ENCODE peak calls at places on chromosomes 7 and 10, in eight cellular contexts. U, X, K, E, Y, V, W and S are unnamed samples.

GRCh38 chr7:44236333-44236728 is 35.6 kb downstream of the YKT6 start:
- DNase-seq in U (no peak), X (no peak), K (no peak), E (no peak), Y (no peak), V (no peak), W (no peak), S (no peak)

GRCh38 chr10:21372651-21373410 is 152.7 kb downstream of the SKIDA1 start:
- DNase-seq in U (peak; percentile 58), X (no peak), K (peak; percentile 54), E (peak; percentile 92), Y (peak; percentile 39), V (no peak), W (no peak), S (no peak)

GRCh38 chr7:46468753-46469356 is 547.8 kb upstream of the IGFBP3 start:
- DNase-seq in U (no peak), X (no peak), K (no peak), E (peak; percentile 35), Y (no peak), V (no peak), W (no peak), S (no peak)

GRCh38 chr10:133010095-133010837 is 67.9 kb upstream of the CFAP46 start:
- DNase-seq in U (no peak), X (peak; percentile 24), K (no peak), E (no peak), Y (no peak), V (no peak), W (no peak), S (no peak)

GRCh38 chr7:119935418-119936025 is 337.5 kb upstream of the KCND2 start:
- DNase-seq in U (no peak), X (no peak), K (no peak), E (peak; percentile 62), Y (no peak), V (no peak), W (no peak), S (no peak)

GRCh38 chr7:110317699-110318265 is 773.1 kb upstream of the LRRN3 start:
- DNase-seq in U (no peak), X (no peak), K (no peak), E (peak; percentile 82), Y (no peak), V (no peak), W (no peak), S (no peak)

GRCh38 chr10:6136215-6137201 is 47.7 kb downstream of the RBM17 start:
- DNase-seq in U (no peak), X (no peak), K (no peak), E (peak; percentile 86), Y (no peak), V (no peak), W (no peak), S (no peak)

GRCh38 chr10:122362621-122363020 is 11.9 kb upstream of the PLEKHA1 start:
- DNase-seq in U (no peak), X (no peak), K (no peak), E (no peak), Y (no peak), V (no peak), W (no peak), S (no peak)

GRCh38 chr7:44276571-44277101 is 48.8 kb downstream of the CAMK2B start:
- DNase-seq in U (no peak), X (peak; percentile 8), K (no peak), E (no peak), Y (no peak), V (no peak), W (no peak), S (no peak)

GRCh38 chr10:129741978-129742741 is 221.9 kb downstream of the EBF3 start:
- DNase-seq in U (no peak), X (no peak), K (no peak), E (no peak), Y (no peak), V (no peak), W (no peak), S (peak; percentile 37)

GRCh38 chr7:1434165-1434718 is 25.0 kb downstream of the MICALL2 start:
- DNase-seq in U (no peak), X (no peak), K (no peak), E (no peak), Y (no peak), V (no peak), W (no peak), S (no peak)

GRCh38 chr7:99036531-99037175 is 107.3 kb downstream of the SMURF1 start:
- DNase-seq in U (no peak), X (no peak), K (no peak), E (peak; percentile 65), Y (no peak), V (no peak), W (peak; percentile 41), S (no peak)

GRCh38 chr7:42694894-42695553 is 216.8 kb downstream of the C7orf25 start:
- DNase-seq in U (no peak), X (no peak), K (no peak), E (no peak), Y (peak; percentile 48), V (no peak), W (no peak), S (no peak)

GRCh38 chr7:26420600-26420999 is 128.9 kb downstream of the SNX10 start:
- DNase-seq in U (no peak), X (no peak), K (no peak), E (no peak), Y (no peak), V (no peak), W (no peak), S (no peak)

GRCh38 chr7:85287126-85287825 is 100.4 kb upstream of the SEMA3D start:
- DNase-seq in U (no peak), X (no peak), K (no peak), E (peak; percentile 56), Y (no peak), V (no peak), W (no peak), S (no peak)

GRCh38 chr10:5666324-5667220 is at the start of gene ASB13:
- DNase-seq in U (peak; percentile 80), X (peak; percentile 85), K (peak; percentile 52), E (peak; percentile 20), Y (peak; percentile 52), V (peak; percentile 17), W (no peak), S (peak; percentile 81)

GRCh38 chr10:99784731-99785441 is 2.4 kb downstream of the ABCC2 start:
- DNase-seq in U (no peak), X (no peak), K (no peak), E (peak; percentile 36), Y (no peak), V (no peak), W (no peak), S (no peak)

GRCh38 chr10:99784025-99784730 is 1.7 kb downstream of the ABCC2 start:
- DNase-seq in U (no peak), X (no peak), K (no peak), E (peak; percentile 90), Y (no peak), V (no peak), W (no peak), S (no peak)

GRCh38 chr10:99785646-99786045 is 3.2 kb downstream of the ABCC2 start:
- DNase-seq in U (no peak), X (no peak), K (no peak), E (no peak), Y (no peak), V (no peak), W (peak; percentile 3), S (no peak)

GRCh38 chr10:99781734-99782429 is 558 bp upstream of the ABCC2 start:
- DNase-seq in U (no peak), X (no peak), K (no peak), E (no peak), Y (no peak), V (no peak), W (no peak), S (no peak)

GRCh38 chr10:99782447-99783286 is at the start of gene ABCC2:
- DNase-seq in U (no peak), X (no peak), K (no peak), E (no peak), Y (no peak), V (no peak), W (no peak), S (no peak)
- H3K4me1 ChIP-seq in U (peaks cover 21% of the 10 kb centered on the region), X (no peaks in the 10 kb centered on the region), K (no peaks in the 10 kb centered on the region), E (peaks cover 18% of the 10 kb centered on the region), Y (no peaks in the 10 kb centered on the region), V (peaks cover 11% of the 10 kb centered on the region), W (peaks cover 12% of the 10 kb centered on the region), S (no peaks in the 10 kb centered on the region)

DNA sequence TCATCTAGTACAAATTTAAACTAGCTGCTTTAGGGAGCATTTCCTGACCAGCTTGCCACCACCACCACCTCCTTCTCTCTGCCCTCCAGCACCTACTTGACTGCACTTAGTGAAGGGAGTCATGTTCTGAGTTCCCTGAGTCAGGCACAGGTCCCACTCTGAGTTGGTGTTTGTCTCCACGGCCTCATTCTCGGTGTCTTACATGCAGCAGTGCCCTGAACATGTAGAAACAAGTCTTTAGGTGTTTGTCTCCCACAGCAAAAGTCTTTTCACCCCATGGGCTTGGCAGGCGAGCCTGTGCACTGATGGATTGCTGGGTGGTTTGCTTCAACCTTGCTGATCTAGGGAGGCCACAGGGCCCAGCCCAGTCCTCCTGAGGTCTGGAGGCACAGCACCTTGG is 16.9 kb downstream of the TSPAN14 start:
- DNase-seq in U (no peak), X (no peak), K (no peak), E (no peak), Y (peak; percentile 65), V (no peak), W (no peak), S (no peak)
- TF ChIP-seq POLR2A in U (no peak), X (no peak), K (no peak), E (no peak), Y (no peak), V (no peak), W (no peak), S (no peak)

DNA sequence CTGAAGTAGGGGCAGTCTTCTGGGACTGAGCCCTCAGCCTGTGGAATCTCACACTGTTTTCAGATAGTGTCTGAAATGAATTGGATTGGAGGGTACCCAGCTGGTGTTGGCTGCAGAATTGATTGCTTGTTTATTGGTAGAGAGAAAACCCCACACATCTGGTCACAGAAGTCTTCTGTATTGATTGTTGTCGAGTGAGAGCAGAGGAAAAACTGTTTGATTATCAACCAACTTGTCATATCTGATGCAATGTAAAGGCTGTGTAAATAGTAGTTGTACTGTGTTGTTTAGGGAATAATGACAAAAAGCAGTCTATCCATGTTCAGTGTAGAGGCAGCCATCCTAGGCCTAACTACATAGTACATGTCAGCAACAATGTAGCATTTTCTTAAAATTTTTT is 4.9 kb downstream of the CRCP start:
- DNase-seq in U (no peak), X (no peak), K (no peak), E (no peak), Y (no peak), V (no peak), W (no peak), S (no peak)
- H3K4me1 ChIP-seq in U (peaks cover 50% of the 10 kb centered on the region), X (peaks cover 3% of the 10 kb centered on the region), K (peaks cover 10% of the 10 kb centered on the region), E (peaks cover 4% of the 10 kb centered on the region), Y (peaks cover 7% of the 10 kb centered on the region), V (peaks cover 24% of the 10 kb centered on the region), W (peaks cover 6% of the 10 kb centered on the region), S (peaks cover 65% of the 10 kb centered on the region)

GRCh38 chr7:20220293-20220755 is 3.1 kb upstream of the MACC1 start:
- DNase-seq in U (no peak), X (no peak), K (no peak), E (no peak), Y (no peak), V (no peak), W (no peak), S (no peak)
- TF ChIP-seq POLR2A in U (no peak), X (no peak), K (no peak), E (no peak), Y (no peak), V (no peak), W (no peak), S (no peak)

GRCh38 chr10:32308027-32308603 is 38.8 kb downstream of the EPC1 start:
- DNase-seq in U (no peak), X (no peak), K (no peak), E (no peak), Y (no peak), V (no peak), W (no peak), S (no peak)
- H3K4me1 ChIP-seq in U (peaks cover 32% of the 10 kb centered on the region), X (no peaks in the 10 kb centered on the region), K (no peaks in the 10 kb centered on the region), E (no peaks in the 10 kb centered on the region), Y (no peaks in the 10 kb centered on the region), V (peaks cover 36% of the 10 kb centered on the region), W (no peaks in the 10 kb centered on the region), S (peaks cover 56% of the 10 kb centered on the region)